ENCODE peak calls at places on chromosomes 16 and 17, in four cellular contexts. One of them, this sample, is unnamed.
A peak's percentile ranks its signal among the peaks of the same experiment; 100 is the strongest.

GRCh38 chr17:57892820-57893595 is 43.2 kb upstream of the MRPS23 start:
- DNase-seq in breast epithelium: peak; percentile 80
- DNase-seq in body of pancreas: peak; percentile 94
- DNase-seq in A549: peak; percentile 92
- DNase-seq in this sample: peak; percentile 94

GRCh38 chr16:86761117-86761971 is 183.0 kb downstream of the FOXL1 start:
- DNase-seq in body of pancreas: peak; percentile 47
- DNase-seq in breast epithelium: no peak
- DNase-seq in A549: peak; percentile 69
- DNase-seq in this sample: peak; percentile 49

GRCh38 chr16:53695070-53695469 is 8.6 kb downstream of the RPGRIP1L start:
- DNase-seq in breast epithelium: no peak
- DNase-seq in body of pancreas: no peak
- DNase-seq in A549: no peak
- DNase-seq in this sample: no peak

GRCh38 chr17:59783221-59784016 is 76.0 kb downstream of the VMP1 start:
- DNase-seq in breast epithelium: no peak
- DNase-seq in A549: peak; percentile 90
- DNase-seq in body of pancreas: no peak
- DNase-seq in this sample: no peak

GRCh38 chr16:78405833-78406232 is 306.4 kb downstream of the WWOX start:
- DNase-seq in A549: no peak
- DNase-seq in breast epithelium: no peak
- DNase-seq in body of pancreas: no peak
- DNase-seq in this sample: no peak

GRCh38 chr17:65283704-65284103 is 146.5 kb downstream of the RGS9 start:
- DNase-seq in body of pancreas: no peak
- DNase-seq in breast epithelium: no peak
- DNase-seq in A549: no peak
- DNase-seq in this sample: no peak

GRCh38 chr17:41710472-41711090 is 1.6 kb upstream of the GAST start:
- DNase-seq in body of pancreas: peak; percentile 41
- DNase-seq in breast epithelium: no peak
- DNase-seq in A549: peak; percentile 62
- DNase-seq in this sample: no peak

GRCh38 chr16:86022381-86022960 is 123.5 kb downstream of the IRF8 start:
- DNase-seq in body of pancreas: no peak
- DNase-seq in A549: no peak
- DNase-seq in breast epithelium: no peak
- DNase-seq in this sample: no peak

GRCh38 chr16:85169333-85170065 is 57.2 kb upstream of the CIBAR2 start:
- DNase-seq in A549: no peak
- DNase-seq in breast epithelium: no peak
- DNase-seq in body of pancreas: peak; percentile 45
- DNase-seq in this sample: no peak

GRCh38 chr16:11232852-11233726 is 22.9 kb downstream of the SOCS1 start:
- DNase-seq in A549: no peak
- DNase-seq in breast epithelium: no peak
- DNase-seq in body of pancreas: no peak
- DNase-seq in this sample: no peak

GRCh38 chr16:85361441-85362118 is 249.3 kb upstream of the CIBAR2 start:
- DNase-seq in breast epithelium: no peak
- DNase-seq in body of pancreas: peak; percentile 94
- DNase-seq in A549: no peak
- DNase-seq in this sample: no peak

GRCh38 chr16:85563515-85564276 is 49.4 kb upstream of the GSE1 start:
- DNase-seq in body of pancreas: peak; percentile 66
- DNase-seq in breast epithelium: no peak
- DNase-seq in A549: peak; percentile 51
- DNase-seq in this sample: peak; percentile 67

GRCh38 chr16:558298-559020 is 1.7 kb upstream of the PRR35 start:
- DNase-seq in A549: no peak
- DNase-seq in body of pancreas: no peak
- DNase-seq in breast epithelium: no peak
- DNase-seq in this sample: no peak

GRCh38 chr17:18028684-18029540 is 10.1 kb downstream of the ATPAF2 start:
- DNase-seq in A549: no peak
- DNase-seq in body of pancreas: no peak
- DNase-seq in breast epithelium: no peak
- DNase-seq in this sample: no peak

GRCh38 chr17:50072925-50073324 is 17.0 kb downstream of the ITGA3 start:
- DNase-seq in A549: no peak
- DNase-seq in body of pancreas: no peak
- DNase-seq in breast epithelium: no peak
- DNase-seq in this sample: no peak

GRCh38 chr16:10122546-10122945 is 59.7 kb downstream of the GRIN2A start:
- DNase-seq in breast epithelium: no peak
- DNase-seq in body of pancreas: peak; percentile 40
- DNase-seq in A549: peak; percentile 14
- DNase-seq in this sample: no peak

DNA sequence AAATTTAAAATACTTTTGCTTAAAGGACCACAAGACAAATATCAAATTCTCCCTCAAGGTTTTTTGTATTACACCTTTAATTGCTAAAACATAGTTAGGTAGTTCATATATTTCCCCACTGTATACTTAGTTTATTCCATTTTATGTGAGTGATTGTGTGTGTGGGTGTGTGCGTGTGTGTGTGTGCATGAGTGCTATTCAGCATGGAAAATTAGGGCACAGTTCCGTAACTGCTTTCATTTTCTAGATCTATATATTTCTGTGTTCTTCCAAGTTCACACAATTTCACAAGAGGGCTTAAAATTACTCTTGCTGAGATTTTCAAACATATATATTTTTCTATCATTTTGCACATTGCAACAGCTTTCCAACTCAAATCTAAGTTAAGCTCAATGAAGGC is 782.9 kb upstream of the SOX9 start:
- DNase-seq in body of pancreas: no peak
- DNase-seq in A549: no peak
- DNase-seq in breast epithelium: no peak
- DNase-seq in this sample: no peak
- H3K4me3 ChIP-seq in body of pancreas: no peak overlapping the region
- H3K4me3 ChIP-seq in A549: peak overlapping the region; percentile 6
- H3K4me3 ChIP-seq in breast epithelium: no peak overlapping the region
- H3K4me3 ChIP-seq in this sample: no peak overlapping the region

GRCh38 chr17:76557368-76558209 is 17.7 kb downstream of the PRCD start:
- DNase-seq in body of pancreas: peak; percentile 95
- DNase-seq in breast epithelium: peak; percentile 94
- DNase-seq in A549: peak; percentile 99
- DNase-seq in this sample: peak; percentile 96
- TF ChIP-seq POLR2A in body of pancreas: peak; percentile 86
- TF ChIP-seq POLR2A in breast epithelium: peak; percentile 71
- TF ChIP-seq POLR2A in A549: peak; percentile 99
- TF ChIP-seq POLR2A in this sample: peak; percentile 85

GRCh38 chr17:78977992-78978973 is 1.4 kb downstream of the LGALS3BP start:
- DNase-seq in body of pancreas: peak; percentile 39
- DNase-seq in A549: no peak
- DNase-seq in breast epithelium: no peak
- DNase-seq in this sample: no peak

GRCh38 chr17:78979780-78980623 is at the start of gene LGALS3BP:
- DNase-seq in A549: peak; percentile 45
- DNase-seq in body of pancreas: peak; percentile 73
- DNase-seq in breast epithelium: no peak
- DNase-seq in this sample: no peak

GRCh38 chr17:78977681-78977943 is 2.1 kb downstream of the LGALS3BP start:
- DNase-seq in A549: no peak
- DNase-seq in breast epithelium: no peak
- DNase-seq in body of pancreas: no peak
- DNase-seq in this sample: no peak

GRCh38 chr17:78981010-78981888 is 1.5 kb upstream of the LGALS3BP start:
- DNase-seq in breast epithelium: no peak
- DNase-seq in A549: no peak
- DNase-seq in body of pancreas: no peak
- DNase-seq in this sample: no peak

DNA sequence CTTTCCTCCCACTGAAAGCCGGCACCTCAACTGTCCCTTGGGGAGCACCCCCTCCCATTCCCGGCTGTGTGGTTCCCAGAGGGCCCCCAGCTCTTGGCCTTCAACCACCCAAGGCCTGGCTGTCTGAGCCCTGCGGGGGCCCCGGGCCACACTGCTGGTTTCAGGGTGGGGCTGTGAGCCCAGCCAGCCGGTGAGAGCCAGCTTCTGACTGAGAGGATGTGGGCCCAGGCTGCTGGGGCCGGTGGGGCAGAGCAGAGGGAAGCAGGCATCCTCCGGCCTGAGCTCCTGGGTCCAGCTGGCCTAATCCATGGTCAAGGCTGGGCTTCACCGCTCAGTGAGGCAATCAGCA is 875 bp upstream of the LGALS3BP start:
- DNase-seq in breast epithelium: no peak
- DNase-seq in body of pancreas: no peak
- DNase-seq in A549: no peak
- DNase-seq in this sample: no peak
- H3K27ac ChIP-seq in breast epithelium: peak overlapping the region; percentile 85
- H3K27ac ChIP-seq in body of pancreas: no peak overlapping the region
- H3K27ac ChIP-seq in A549: peak overlapping the region; percentile 82
- H3K27ac ChIP-seq in this sample: no peak overlapping the region

GRCh38 chr17:7850970-7851437 is 3.9 kb upstream of the TMEM88 start:
- DNase-seq in body of pancreas: no peak
- DNase-seq in A549: no peak
- DNase-seq in breast epithelium: no peak
- DNase-seq in this sample: no peak
- H3K4me3 ChIP-seq in body of pancreas: no peak overlapping the region
- H3K4me3 ChIP-seq in A549: no peak overlapping the region
- H3K4me3 ChIP-seq in breast epithelium: peak overlapping the region; percentile 34
- H3K4me3 ChIP-seq in this sample: no peak overlapping the region

GRCh38 chr16:88063201-88063773 is 112.1 kb downstream of the BANP start:
- DNase-seq in body of pancreas: no peak
- DNase-seq in A549: no peak
- DNase-seq in breast epithelium: no peak
- DNase-seq in this sample: peak; percentile 38
- TF ChIP-seq POLR2A in body of pancreas: no peak
- TF ChIP-seq POLR2A in A549: no peak
- TF ChIP-seq POLR2A in breast epithelium: no peak
- TF ChIP-seq POLR2A in this sample: no peak

GRCh38 chr16:8853150-8853549 is 15.7 kb downstream of the CARHSP1 start:
- DNase-seq in body of pancreas: no peak
- DNase-seq in breast epithelium: no peak
- DNase-seq in A549: no peak
- DNase-seq in this sample: no peak

GRCh38 chr16:8855051-8855786 is 13.6 kb downstream of the CARHSP1 start:
- DNase-seq in A549: no peak
- DNase-seq in breast epithelium: no peak
- DNase-seq in body of pancreas: no peak
- DNase-seq in this sample: no peak

GRCh38 chr16:8853611-8854010 is 15.2 kb downstream of the CARHSP1 start:
- DNase-seq in A549: no peak
- DNase-seq in breast epithelium: no peak
- DNase-seq in body of pancreas: no peak
- DNase-seq in this sample: no peak

GRCh38 chr16:8855972-8856371 is 12.8 kb downstream of the CARHSP1 start:
- DNase-seq in body of pancreas: no peak
- DNase-seq in breast epithelium: no peak
- DNase-seq in A549: no peak
- DNase-seq in this sample: no peak

DNA sequence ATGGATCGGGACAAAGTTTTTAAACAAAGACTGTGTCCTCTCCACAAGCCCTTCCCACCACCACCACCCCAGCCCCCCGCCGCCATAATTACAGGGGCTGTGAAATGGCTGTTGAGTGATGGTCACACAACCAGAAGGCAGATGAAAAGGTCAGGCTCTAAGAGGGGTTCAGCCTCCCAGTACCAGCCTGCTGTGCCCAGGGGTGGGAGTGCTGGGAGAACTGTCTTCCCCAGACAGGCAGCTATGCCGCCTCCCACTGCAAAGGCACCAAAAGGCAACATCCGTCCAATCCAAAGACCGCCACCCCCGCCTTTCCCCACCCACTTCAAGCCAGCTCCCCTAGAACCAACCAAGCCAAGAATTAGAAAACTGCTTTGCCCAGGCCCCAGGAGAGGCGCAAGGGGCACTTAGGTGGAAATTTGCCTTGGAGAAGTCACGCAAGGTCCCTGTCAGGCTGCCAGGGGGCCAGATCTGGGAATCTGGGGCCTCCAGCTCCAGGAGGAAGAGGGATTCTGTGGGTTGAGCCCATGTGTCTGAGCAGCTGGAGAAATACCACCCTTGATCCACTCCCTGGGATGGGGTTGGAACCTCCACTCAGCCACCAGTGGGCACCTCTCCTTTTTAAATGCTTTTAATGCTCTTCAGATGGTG is 14.4 kb downstream of the CARHSP1 start:
- DNase-seq in body of pancreas: no peak
- DNase-seq in breast epithelium: no peak
- DNase-seq in A549: no peak
- DNase-seq in this sample: no peak
- H3K27ac ChIP-seq in body of pancreas: no peak overlapping the region
- H3K27ac ChIP-seq in breast epithelium: peak overlapping the region; percentile 56
- H3K27ac ChIP-seq in A549: no peak overlapping the region
- H3K27ac ChIP-seq in this sample: no peak overlapping the region

GRCh38 chr17:1182831-1183578 is 3.2 kb upstream of the ABR start:
- DNase-seq in body of pancreas: no peak
- DNase-seq in breast epithelium: no peak
- DNase-seq in A549: no peak
- DNase-seq in this sample: no peak
- H3K4me3 ChIP-seq in body of pancreas: no peak overlapping the region
- H3K4me3 ChIP-seq in breast epithelium: no peak overlapping the region
- H3K4me3 ChIP-seq in A549: no peak overlapping the region
- H3K4me3 ChIP-seq in this sample: no peak overlapping the region

GRCh38 chr16:66905633-66906539 is 12.8 kb downstream of the CDH16 start:
- DNase-seq in breast epithelium: no peak
- DNase-seq in A549: no peak
- DNase-seq in body of pancreas: peak; percentile 71
- DNase-seq in this sample: no peak
- TF ChIP-seq POLR2A in breast epithelium: no peak
- TF ChIP-seq POLR2A in A549: no peak
- TF ChIP-seq POLR2A in body of pancreas: no peak
- TF ChIP-seq POLR2A in this sample: no peak

GRCh38 chr17:81426676-81427445 is 31.6 kb downstream of the BAHCC1 start:
- DNase-seq in A549: no peak
- DNase-seq in breast epithelium: no peak
- DNase-seq in body of pancreas: peak; percentile 60
- DNase-seq in this sample: no peak

GRCh38 chr17:81423698-81424071 is 28.4 kb downstream of the BAHCC1 start:
- DNase-seq in body of pancreas: no peak
- DNase-seq in A549: no peak
- DNase-seq in breast epithelium: no peak
- DNase-seq in this sample: no peak

GRCh38 chr17:81424151-81424550 is 28.9 kb downstream of the BAHCC1 start:
- DNase-seq in body of pancreas: no peak
- DNase-seq in breast epithelium: no peak
- DNase-seq in A549: no peak
- DNase-seq in this sample: no peak

GRCh38 chr17:81422776-81423697 is 27.8 kb downstream of the BAHCC1 start:
- DNase-seq in breast epithelium: peak; percentile 69
- DNase-seq in body of pancreas: peak; percentile 73
- DNase-seq in A549: peak; percentile 96
- DNase-seq in this sample: peak; percentile 65

DNA sequence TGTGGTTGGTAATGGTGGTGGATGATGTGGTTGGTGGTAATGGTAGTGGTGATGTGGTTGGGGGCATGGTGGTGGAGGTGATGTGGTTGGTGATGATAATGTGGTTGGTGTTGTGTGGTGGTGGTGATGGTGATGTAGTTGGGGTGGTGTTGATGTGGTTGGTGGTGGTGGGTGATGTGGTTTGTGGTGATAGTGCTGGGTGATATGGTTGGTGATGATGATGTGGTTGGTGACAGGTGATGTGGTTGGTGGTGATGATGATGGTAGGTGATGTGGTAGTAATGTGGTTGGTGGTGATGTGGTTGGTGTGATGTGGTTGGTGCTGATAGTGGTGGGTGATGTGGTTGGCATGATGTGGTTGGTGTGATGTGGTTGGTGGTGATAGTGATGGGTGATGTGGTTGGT is 29.4 kb downstream of the BAHCC1 start:
- DNase-seq in body of pancreas: no peak
- DNase-seq in A549: no peak
- DNase-seq in breast epithelium: no peak
- DNase-seq in this sample: no peak
- H3K27ac ChIP-seq in body of pancreas: no peak overlapping the region
- H3K27ac ChIP-seq in A549: peak overlapping the region; percentile 98
- H3K27ac ChIP-seq in breast epithelium: no peak overlapping the region
- H3K27ac ChIP-seq in this sample: no peak overlapping the region